ENCODE peak calls at places on chromosomes 6 and 20, in five cellular contexts. F, K, Z, X and L are unnamed samples.

GRCh38 chr6:107409942-107410341 is 49.4 kb downstream of the PDSS2 start:
- DNase-seq in F (no peak), X (no peak), K (no peak), Z (no peak), L (no peak)

GRCh38 chr20:16170406-16170971 is 402.8 kb downstream of the KIF16B start:
- DNase-seq in K (no peak), F (no peak), X (no peak), Z (no peak), L (no peak)

GRCh38 chr6:5457983-5458683 is 196.8 kb downstream of the FARS2 start:
- DNase-seq in K (no peak), Z (no peak), F (peak), X (peak), L (peak)

GRCh38 chr6:7730852-7731251 is 5.0 kb downstream of the BMP6 start:
- DNase-seq in K (no peak), Z (no peak), X (peak), F (no peak), L (peak)

GRCh38 chr20:8393356-8393755 is 261.3 kb downstream of the PLCB1 start:
- DNase-seq in Z (no peak), F (no peak), X (no peak), K (no peak), L (no peak)

GRCh38 chr6:14965340-14966102 is 280.3 kb upstream of the JARID2 start:
- DNase-seq in Z (no peak), K (no peak), X (peak), F (no peak), L (peak)

GRCh38 chr6:94361304-94362060 is 942.1 kb upstream of the EPHA7 start:
- DNase-seq in X (no peak), K (no peak), F (no peak), Z (no peak), L (no peak)

GRCh38 chr6:169865346-169866139 is 114.1 kb downstream of the ERMARD start:
- DNase-seq in K (no peak), Z (no peak), X (no peak), F (no peak), L (no peak)

GRCh38 chr6:108142240-108142639 is 23.6 kb upstream of the NR2E1 start:
- DNase-seq in Z (no peak), X (no peak), F (no peak), K (no peak), L (no peak)

GRCh38 chr6:112085666-112086065 is 1.6 kb downstream of the TUBE1 start:
- DNase-seq in Z (no peak), K (no peak), F (peak), X (no peak), L (no peak)

GRCh38 chr6:43861212-43861918 is 91.4 kb downstream of the VEGFA start:
- DNase-seq in K (no peak), X (no peak), F (no peak), Z (no peak), L (no peak)

GRCh38 chr6:53336070-53336469 is 12.7 kb downstream of the ELOVL5 start:
- DNase-seq in K (no peak), Z (no peak), F (no peak), X (no peak), L (no peak)

GRCh38 chr6:111683749-111684267 is 78.1 kb upstream of the TRAF3IP2 start:
- DNase-seq in Z (no peak), F (peak), K (peak), X (peak), L (no peak)

GRCh38 chr20:33947709-33948295 is 45.9 kb upstream of the RALY start:
- DNase-seq in K (peak), F (no peak), Z (no peak), X (peak), L (peak)

GRCh38 chr6:122730334-122730733 is 49.2 kb upstream of the FABP7 start:
- DNase-seq in Z (no peak), X (no peak), F (no peak), K (no peak), L (no peak)

GRCh38 chr6:44572346-44572745 is 184.8 kb downstream of the CDC5L start:
- DNase-seq in Z (no peak), K (no peak), X (peak), F (no peak), L (no peak)

GRCh38 chr20:51594206-51594998 is 51.9 kb upstream of the NFATC2 start:
- DNase-seq in Z (no peak), X (no peak), F (no peak), K (no peak), L (no peak)

GRCh38 chr6:98927534-98927933 is 20.2 kb downstream of the FBXL4 start:
- DNase-seq in K (no peak), Z (no peak), X (no peak), F (peak), L (no peak)

GRCh38 chr20:37524221-37524700 is 3.2 kb downstream of the NNAT start:
- DNase-seq in F (no peak), K (no peak), Z (no peak), X (no peak), L (no peak)

GRCh38 chr6:36216559-36216958 is 20.0 kb downstream of the BRPF3 start:
- DNase-seq in F (no peak), Z (no peak), X (peak), K (no peak), L (peak)

GRCh38 chr20:64037199-64037497 is 1.2 kb downstream of the C20orf204 start:
- DNase-seq in K (no peak), Z (no peak), X (no peak), F (no peak), L (no peak)

GRCh38 chr6:72497186-72497585 is 124.7 kb upstream of the KCNQ5 start:
- DNase-seq in X (no peak), K (no peak), Z (no peak), F (no peak), L (no peak)